ENCODE peak calls at places on chromosomes 11 and 22, in five cellular contexts. G is heart left ventricle; Z is stimulated activated CD4-positive, alpha-beta T cell treated with anti-CD3 and anti-CD28 coated beads, Interleukin-2, amount 100 ng/mL, for 48 hours; U is nucleus accumbens; K is T-helper 1 cell. M is an unnamed sample.

GRCh38 chr22:36405671-36406070 is 17.9 kb upstream of the MYH9 start:
- DNase-seq in G (no peak), U (no peak), K (peak), Z (no peak), M (no peak)

GRCh38 chr11:128391809-128392208 is 195.5 kb downstream of the ETS1 start:
- DNase-seq in Z (no peak), U (no peak), K (no peak), G (no peak), M (no peak)

GRCh38 chr11:17403977-17404759 is 15.7 kb upstream of the KCNJ11 start:
- DNase-seq in U (no peak), G (no peak), Z (no peak), K (no peak), M (no peak)

GRCh38 chr11:77633856-77634425 is 3.7 kb downstream of the CLNS1A start:
- DNase-seq in G (no peak), K (no peak), Z (no peak), U (no peak), M (no peak)

GRCh38 chr11:66172146-66172545 is 96.3 kb upstream of the RAB1B start:
- DNase-seq in K (no peak), G (no peak), U (no peak), Z (peak), M (no peak)

GRCh38 chr11:122242731-122243130 is 126.7 kb upstream of the BLID start:
- DNase-seq in Z (no peak), U (no peak), G (no peak), K (no peak), M (no peak)

GRCh38 chr11:17805873-17806272 is 71.3 kb downstream of the KCNC1 start:
- DNase-seq in G (peak), U (no peak), K (no peak), Z (no peak), M (no peak)

GRCh38 chr22:48345631-48346030 is 1482.0 kb downstream of the BRD1 start:
- DNase-seq in Z (no peak), U (no peak), K (no peak), G (no peak), M (no peak)

GRCh38 chr22:46572911-46573780 is 35.7 kb upstream of the CELSR1 start:
- DNase-seq in G (peak), K (no peak), U (no peak), Z (no peak), M (peak)

GRCh38 chr11:110730773-110731172 is 18.5 kb upstream of the ARHGAP20 start:
- DNase-seq in G (no peak), K (no peak), U (no peak), Z (no peak), M (no peak)

GRCh38 chr22:40156001-40156516 is 21.7 kb upstream of the TNRC6B start:
- DNase-seq in Z (no peak), K (no peak), U (no peak), G (no peak), M (no peak)

GRCh38 chr11:48022445-48022844 is 42.1 kb downstream of the PTPRJ start:
- DNase-seq in G (no peak), U (no peak), Z (no peak), K (no peak), M (no peak)

GRCh38 chr11:22433066-22433450 is 94.9 kb downstream of the SLC17A6 start:
- DNase-seq in U (no peak), K (no peak), G (no peak), Z (no peak), M (no peak)

GRCh38 chr11:70077411-70078094 is 564 bp upstream of the ANO1 start:
- DNase-seq in Z (no peak), U (no peak), K (no peak), G (no peak), M (peak)

GRCh38 chr11:80505771-80506170 is 1064.9 kb upstream of the TENM4 start:
- DNase-seq in Z (no peak), U (no peak), G (no peak), K (no peak), M (no peak)

GRCh38 chr11:68164437-68164836 is 43.2 kb upstream of the CHKA start:
- DNase-seq in U (no peak), G (no peak), K (no peak), Z (no peak), M (no peak)

GRCh38 chr22:45359627-45360026 is 49.9 kb downstream of the FAM118A start:
- DNase-seq in Z (no peak), K (no peak), U (no peak), G (no peak), M (no peak)

GRCh38 chr22:49997221-49997599 is 15.4 kb downstream of the IL17REL start:
- DNase-seq in U (no peak), G (no peak), K (no peak), Z (no peak), M (peak)

GRCh38 chr11:12112731-12113130 is 2.3 kb downstream of the MICAL2 start:
- DNase-seq in G (no peak), Z (no peak), K (no peak), U (no peak), M (no peak)

GRCh38 chr22:50473855-50474671 is 772 bp downstream of the SBF1 start:
- DNase-seq in U (no peak), K (no peak), G (no peak), Z (no peak), M (no peak)

GRCh38 chr22:26786398-26786797 is 129.0 kb downstream of the MIAT start:
- DNase-seq in U (no peak), Z (no peak), K (no peak), G (no peak), M (no peak)

GRCh38 chr11:94787798-94788197 is 19.6 kb downstream of the AMOTL1 start:
- DNase-seq in K (no peak), Z (no peak), U (no peak), G (no peak), M (no peak)